ENCODE peak calls at places on chromosomes 3 and 15, in nine cellular contexts. F is kidney; H is RWPE2; E is sigmoid colon; I is mucosa of descending colon; M is GM12865; L is neural progenitor cell; R is CD8-positive, alpha-beta memory T cell; Y is endothelial cell of umbilical vein. U is an unnamed sample.

GRCh38 chr3:151319613-151320012 is 3.0 kb upstream of the GPR87 start:
- DNase-seq in F (no peak), E (no peak), L (no peak), I (no peak), M (no peak), R (no peak), Y (no peak), H (no peak), U (no peak)

GRCh38 chr3:130699765-130700164 is 46.9 kb downstream of the PIK3R4 start:
- DNase-seq in I (peak), M (peak), F (no peak), L (peak), R (no peak), E (no peak), Y (peak), H (no peak), U (no peak)

GRCh38 chr3:188046561-188047213 is 107.3 kb upstream of the LPP start:
- DNase-seq in I (no peak), E (no peak), H (no peak), F (no peak), M (no peak), R (no peak), L (no peak), Y (peak), U (peak)

GRCh38 chr15:100588638-100589242 is 13.2 kb downstream of the LINS1 start:
- DNase-seq in I (no peak), E (no peak), M (peak), L (peak), H (no peak), R (no peak), Y (no peak), F (no peak), U (no peak)

GRCh38 chr15:60584355-60585023 is 105.5 kb upstream of the ICE2 start:
- DNase-seq in M (peak), E (no peak), R (no peak), L (no peak), H (no peak), Y (no peak), F (no peak), I (no peak), U (no peak)

GRCh38 chr3:113285226-113285625 is 73.9 kb downstream of the BOC start:
- DNase-seq in I (no peak), E (no peak), F (no peak), Y (no peak), M (no peak), L (no peak), R (no peak), H (no peak), U (no peak)

GRCh38 chr3:115624029-115624645 is 827 bp downstream of the GAP43 start:
- DNase-seq in E (no peak), M (no peak), L (peak), R (no peak), Y (no peak), H (no peak), F (no peak), I (no peak), U (peak)

GRCh38 chr3:112061152-112061551 is 25.0 kb upstream of the C3orf52 start:
- DNase-seq in I (no peak), E (no peak), R (no peak), M (no peak), Y (no peak), H (no peak), L (no peak), F (no peak), U (no peak)

GRCh38 chr15:68042156-68042854 is 11.8 kb upstream of the PIAS1 start:
- DNase-seq in L (no peak), M (peak), H (no peak), Y (no peak), R (no peak), I (no peak), E (no peak), F (no peak), U (no peak)

GRCh38 chr3:16240229-16241023 is 24.3 kb downstream of the DPH3 start:
- DNase-seq in H (no peak), R (no peak), F (no peak), L (no peak), Y (no peak), E (no peak), M (no peak), I (no peak), U (peak)

GRCh38 chr3:60708191-60708975 is 542.9 kb downstream of the FHIT start:
- DNase-seq in M (no peak), R (no peak), E (no peak), I (no peak), H (no peak), L (no peak), F (no peak), Y (no peak), U (no peak)

GRCh38 chr3:127629462-127630403 is 748 bp downstream of the PODXL2 start:
- DNase-seq in E (no peak), Y (no peak), R (peak), M (peak), H (no peak), L (no peak), F (no peak), I (peak), U (peak)

GRCh38 chr3:137202941-137203340 is 245.2 kb downstream of the IL20RB start:
- DNase-seq in Y (no peak), F (no peak), H (no peak), L (no peak), M (no peak), E (no peak), R (no peak), I (no peak), U (no peak)

DNA sequence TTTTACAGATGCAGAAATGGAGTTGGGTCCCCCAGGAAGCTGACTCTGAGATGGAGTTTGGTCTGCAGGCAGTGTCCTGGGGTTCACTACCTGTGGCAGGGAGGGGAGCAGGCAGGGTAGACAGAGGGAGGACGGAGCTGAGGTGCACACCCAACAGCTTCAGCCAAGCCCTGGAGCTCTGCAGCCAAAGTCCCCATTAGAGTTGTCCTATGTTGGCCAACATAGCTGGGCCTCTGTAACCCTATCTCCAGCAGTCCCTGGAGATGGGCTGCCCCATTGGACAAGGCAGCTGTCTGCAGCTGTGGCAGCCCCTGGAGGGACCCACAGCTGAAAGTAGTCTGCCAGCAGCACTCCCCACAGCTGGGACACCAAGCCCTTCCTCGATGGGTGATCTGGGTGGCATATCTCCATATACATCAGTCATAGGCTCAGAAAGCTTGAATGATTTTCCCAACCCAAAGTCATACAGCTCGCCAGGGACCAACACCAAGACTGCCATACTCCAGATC is 32.0 kb downstream of the STARD5 start:
- DNase-seq in F (no peak), M (no peak), I (no peak), E (no peak), H (no peak), Y (no peak), R (no peak), L (no peak), U (no peak)
- H3K4me3 ChIP-seq in F (no peak), M (peak), I (no peak), E (no peak), H (no peak), Y (no peak), R (peak), L (no peak), U (no peak)

DNA sequence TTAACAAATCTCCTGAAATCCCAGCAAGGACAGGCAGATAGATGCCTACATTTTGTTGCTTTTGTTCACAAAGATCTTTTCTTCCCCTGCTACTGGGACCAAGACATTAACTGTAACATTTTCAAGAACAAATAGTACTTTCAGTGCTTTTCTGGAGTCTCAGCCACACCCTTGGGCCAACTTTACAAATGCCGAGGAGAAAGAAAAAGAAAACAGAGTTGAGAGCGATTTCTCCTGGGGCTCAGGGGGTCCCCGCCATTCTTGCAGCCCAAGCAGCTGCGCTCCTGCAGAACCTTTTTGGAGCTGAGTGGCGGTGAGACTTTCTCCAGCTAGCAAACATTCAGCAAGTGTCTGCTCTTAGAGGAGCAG is 18.8 kb downstream of the EID1 start:
- DNase-seq in I (no peak), H (no peak), F (no peak), Y (no peak), M (no peak), L (no peak), R (no peak), E (no peak), U (no peak)
- H3K4me3 ChIP-seq in I (no peak), H (no peak), F (no peak), Y (no peak), M (no peak), L (no peak), R (no peak), E (no peak), U (no peak)

DNA sequence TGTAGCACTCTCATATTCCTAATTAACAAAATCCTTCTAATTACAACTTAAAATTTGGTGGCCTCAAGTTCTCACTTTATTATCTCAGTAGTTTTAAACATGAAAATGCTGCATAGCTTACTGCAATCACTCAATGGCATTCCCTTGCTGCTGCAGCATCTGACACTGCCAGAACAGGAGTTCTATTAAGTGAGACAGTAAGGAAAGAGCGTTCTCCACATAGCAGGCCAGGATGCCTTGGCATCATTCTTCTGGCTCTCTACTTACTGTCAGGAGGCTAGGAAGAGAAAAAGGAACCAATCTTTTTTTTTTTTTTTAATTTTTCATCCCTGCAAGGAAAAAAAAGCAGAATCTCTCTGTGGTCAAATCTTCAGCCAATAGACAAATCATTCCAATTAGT is 3.2 kb downstream of the CNBP start:
- DNase-seq in R (no peak), Y (no peak), I (no peak), E (no peak), L (no peak), F (no peak), M (no peak), H (no peak), U (no peak)
- H3K4me3 ChIP-seq in R (peak), Y (no peak), I (no peak), E (peak), L (peak), F (peak), M (peak), H (no peak), U (no peak)

GRCh38 chr3:98901465-98902174 is at the start of gene DCBLD2:
- DNase-seq in E (peak), F (peak), I (peak), H (peak), R (peak), M (peak), L (peak), Y (peak), U (peak)

GRCh38 chr3:98903099-98903498 is 1.6 kb upstream of the DCBLD2 start:
- DNase-seq in I (no peak), H (no peak), Y (no peak), F (no peak), E (no peak), M (no peak), R (no peak), L (no peak), U (no peak)

GRCh38 chr3:98903705-98904481 is 2.4 kb upstream of the DCBLD2 start:
- DNase-seq in L (no peak), R (no peak), E (no peak), M (no peak), Y (no peak), H (no peak), I (no peak), F (no peak), U (no peak)

GRCh38 chr3:98901032-98901464 is 447 bp downstream of the DCBLD2 start:
- DNase-seq in R (no peak), F (peak), I (peak), M (peak), L (peak), H (peak), E (peak), Y (peak), U (peak)

GRCh38 chr3:98902341-98902740 is 846 bp upstream of the DCBLD2 start:
- DNase-seq in I (no peak), M (peak), F (no peak), Y (no peak), H (no peak), L (no peak), R (no peak), E (no peak), U (no peak)
- H3K4me3 ChIP-seq in I (no peak), M (peak), F (peak), Y (no peak), H (peak), L (peak), R (peak), E (peak), U (peak)

GRCh38 chr3:196643761-196644160 is 4.3 kb downstream of the NRROS start:
- DNase-seq in I (no peak), Y (no peak), L (no peak), F (peak), R (no peak), E (no peak), M (no peak), H (no peak), U (no peak)
- H3K4me3 ChIP-seq in I (no peak), Y (no peak), L (no peak), F (no peak), R (no peak), E (no peak), M (no peak), H (no peak), U (no peak)

DNA sequence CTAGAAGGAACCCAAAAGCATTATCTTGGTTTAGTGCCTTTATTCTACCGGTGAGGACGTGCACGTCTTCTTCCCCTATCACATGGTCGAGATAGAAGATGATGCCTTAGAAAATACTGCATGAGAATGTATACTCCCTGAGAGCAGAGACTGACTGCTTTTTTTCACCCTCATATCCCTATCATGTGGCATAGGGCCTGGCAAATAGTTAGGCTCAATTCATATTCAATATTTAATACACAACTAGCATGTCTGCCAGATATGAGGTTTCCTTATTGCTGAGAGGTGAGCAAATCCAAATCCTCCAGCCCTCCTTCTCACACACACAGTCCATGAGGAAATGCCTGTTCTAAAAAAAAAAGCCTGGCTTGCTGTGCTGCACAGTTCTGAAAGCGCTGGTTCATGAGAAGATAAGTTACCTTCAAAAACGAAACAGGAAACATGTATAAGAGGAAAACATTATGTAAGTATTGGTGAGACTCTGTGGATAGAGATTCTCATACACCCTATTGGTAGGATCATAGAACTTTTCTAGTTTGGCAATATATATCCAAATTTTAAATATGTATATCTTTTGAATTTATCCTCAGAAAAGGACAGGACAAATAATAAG is 15.5 kb upstream of the ACAP2 start:
- DNase-seq in L (no peak), E (no peak), I (peak), F (no peak), H (no peak), R (no peak), M (peak), Y (peak), U (no peak)
- H3K4me3 ChIP-seq in L (no peak), E (no peak), I (no peak), F (no peak), H (no peak), R (no peak), M (no peak), Y (no peak), U (no peak)

GRCh38 chr3:13934813-13935212 is 54.9 kb upstream of the WNT7A start:
- DNase-seq in R (no peak), L (no peak), M (no peak), I (no peak), Y (no peak), F (no peak), H (no peak), E (no peak), U (no peak)

GRCh38 chr3:13931172-13931571 is 51.3 kb upstream of the WNT7A start:
- DNase-seq in Y (no peak), R (no peak), L (no peak), E (no peak), I (no peak), H (no peak), F (no peak), M (no peak), U (no peak)

GRCh38 chr3:13934315-13934714 is 54.4 kb upstream of the WNT7A start:
- DNase-seq in L (no peak), M (no peak), R (no peak), F (no peak), E (no peak), Y (no peak), I (no peak), H (no peak), U (no peak)

GRCh38 chr3:13935494-13936094 is 55.7 kb upstream of the WNT7A start:
- DNase-seq in E (no peak), R (no peak), H (no peak), I (no peak), M (no peak), F (no peak), L (no peak), Y (no peak), U (no peak)

DNA sequence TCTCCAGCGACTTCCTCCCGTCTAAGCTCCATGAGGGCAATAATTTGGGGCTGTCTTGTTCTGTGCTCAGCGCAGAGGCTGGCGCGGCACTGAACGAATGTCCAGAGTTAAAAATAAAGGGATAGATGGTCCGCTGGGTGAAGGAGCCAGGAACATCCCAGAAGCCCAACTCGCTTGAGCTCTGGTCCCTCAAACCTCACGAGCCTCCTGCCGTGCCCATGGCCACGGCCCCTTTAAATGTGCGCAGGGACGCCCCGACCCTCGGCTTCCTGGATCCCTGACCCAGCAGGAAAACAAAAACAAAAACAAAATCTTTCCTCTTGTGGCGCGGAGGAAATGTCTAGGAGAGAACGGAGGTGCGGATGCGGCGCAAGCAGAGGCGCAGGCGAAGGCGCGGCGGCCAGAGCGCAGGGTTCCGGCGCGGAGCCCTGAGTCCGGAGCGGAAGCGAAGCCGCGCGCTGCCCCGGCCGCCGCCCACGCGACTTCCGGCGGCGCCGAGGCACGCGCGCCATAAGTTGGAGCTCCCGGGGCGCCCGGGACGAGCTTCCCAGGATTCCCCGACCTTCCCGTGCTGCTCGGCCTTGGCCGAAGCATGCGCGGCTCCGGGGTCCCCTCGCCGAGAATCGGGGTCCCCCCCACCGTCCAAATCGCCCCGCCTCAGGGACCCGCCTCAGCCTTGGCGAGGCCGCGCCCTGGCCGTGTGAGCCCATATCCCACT is 52.9 kb upstream of the WNT7A start:
- DNase-seq in Y (no peak), H (no peak), I (no peak), L (no peak), M (no peak), R (no peak), F (no peak), E (no peak), U (no peak)
- H3K4me3 ChIP-seq in Y (no peak), H (peak), I (no peak), L (no peak), M (no peak), R (no peak), F (peak), E (no peak), U (no peak)

GRCh38 chr3:50516048-50516871 is 12.8 kb upstream of the CACNA2D2 start:
- DNase-seq in E (no peak), L (peak), H (no peak), Y (peak), R (no peak), F (peak), I (peak), M (no peak), U (peak)
- H3K4me3 ChIP-seq in E (no peak), L (peak), H (no peak), Y (no peak), R (no peak), F (no peak), I (no peak), M (no peak), U (peak)

GRCh38 chr3:56981445-56982230 is 78.8 kb upstream of the SPATA12 start:
- DNase-seq in Y (peak), F (no peak), I (no peak), L (no peak), H (no peak), M (no peak), R (no peak), E (no peak), U (no peak)
- H3K4me3 ChIP-seq in Y (no peak), F (no peak), I (no peak), L (no peak), H (no peak), M (no peak), R (no peak), E (no peak), U (no peak)

U was measured in WERI-Rb-1.